ENCODE peak calls at places on chromosomes 13 and 19, in seven cellular contexts. J, E, S, T, R, Z and Y are unnamed samples.

GRCh38 chr13:35768126-35768525 is 291.6 kb upstream of the MAB21L1 start:
- DNase-seq in Z (no peak), J (no peak), T (no peak), S (no peak), E (no peak), R (no peak), Y (no peak)

GRCh38 chr19:39160889-39161672 is 35.5 kb downstream of the PAK4 start:
- DNase-seq in S (no peak), R (no peak), Z (no peak), T (peak), E (no peak), J (no peak), Y (no peak)

GRCh38 chr13:73168226-73168992 is 109.6 kb downstream of the KLF5 start:
- DNase-seq in E (no peak), S (no peak), Z (no peak), R (no peak), J (no peak), T (no peak), Y (no peak)

GRCh38 chr13:67318398-67318797 is 88.3 kb upstream of the PCDH9 start:
- DNase-seq in R (no peak), S (no peak), Z (no peak), E (no peak), J (no peak), T (no peak), Y (no peak)

GRCh38 chr19:42270346-42271044 is 1.4 kb downstream of the CIC start:
- DNase-seq in Z (peak), S (peak), R (no peak), T (peak), E (no peak), J (peak), Y (peak)

GRCh38 chr19:48751835-48752510 is 468 bp downstream of the FUT1 start:
- DNase-seq in S (no peak), E (no peak), Z (no peak), R (no peak), J (peak), T (no peak), Y (no peak)

GRCh38 chr19:46080561-46080960 is 39.8 kb upstream of the IGFL4 start:
- DNase-seq in T (peak), J (no peak), Z (no peak), R (no peak), E (no peak), S (no peak), Y (no peak)

GRCh38 chr19:45159204-45159970 is 1.4 kb downstream of the NKPD1 start:
- DNase-seq in R (no peak), J (no peak), Z (no peak), E (no peak), S (no peak), T (no peak), Y (no peak)

GRCh38 chr19:42634409-42635232 is 39.9 kb upstream of the CEACAM8 start:
- DNase-seq in S (peak), J (peak), E (peak), Z (no peak), T (peak), R (no peak), Y (no peak)

GRCh38 chr13:40102854-40103253 is 447.4 kb downstream of the COG6 start:
- DNase-seq in Z (no peak), J (no peak), E (no peak), R (peak), S (no peak), T (peak), Y (no peak)

GRCh38 chr13:20394506-20394905 is 131.2 kb downstream of the CRYL1 start:
- DNase-seq in J (no peak), R (no peak), Z (no peak), E (no peak), S (no peak), T (no peak), Y (no peak)

GRCh38 chr19:12937243-12938053 is 961 bp upstream of the CALR start:
- DNase-seq in J (no peak), R (no peak), S (peak), Z (no peak), E (peak), T (peak), Y (no peak)

GRCh38 chr13:114099918-114100445 is 32.4 kb downstream of the RASA3 start:
- DNase-seq in E (no peak), J (no peak), S (no peak), Z (peak), R (no peak), T (no peak), Y (no peak)

GRCh38 chr13:100209857-100210580 is 121.1 kb downstream of the PCCA start:
- DNase-seq in Z (no peak), J (no peak), E (no peak), S (no peak), T (peak), R (peak), Y (no peak)

GRCh38 chr13:40446365-40446764 is 220.1 kb downstream of the FOXO1 start:
- DNase-seq in Z (no peak), R (peak), J (no peak), S (no peak), E (no peak), T (peak), Y (no peak)

GRCh38 chr13:34411177-34411576 is 530.9 kb upstream of the NBEA start:
- DNase-seq in Z (no peak), S (no peak), J (no peak), E (no peak), T (no peak), R (no peak), Y (no peak)

GRCh38 chr13:83538636-83539035 is 343.6 kb downstream of the SLITRK1 start:
- DNase-seq in Z (no peak), E (no peak), S (no peak), J (no peak), R (no peak), T (no peak), Y (no peak)

GRCh38 chr13:86633346-86633745 is 834.1 kb upstream of the SLITRK6 start:
- DNase-seq in T (no peak), R (no peak), Z (no peak), E (no peak), J (no peak), S (no peak), Y (no peak)

GRCh38 chr19:54405628-54406027 is 9.6 kb upstream of the TTYH1 start:
- DNase-seq in R (no peak), S (no peak), J (no peak), E (no peak), T (no peak), Z (no peak), Y (no peak)

GRCh38 chr13:21526707-21527454 is 67.8 kb upstream of the ZDHHC20 start:
- DNase-seq in J (no peak), T (no peak), Z (no peak), R (no peak), E (no peak), S (no peak), Y (no peak)
- TF ChIP-seq CTCF in J (no peak), T (no peak), Z (no peak), R (no peak), E (no peak), S (no peak), Y (no peak)

GRCh38 chr19:5624741-5625140 is 1.9 kb downstream of the SAFB start:
- DNase-seq in E (peak), S (no peak), R (no peak), T (no peak), J (no peak), Z (no peak), Y (no peak)

GRCh38 chr19:5627395-5627904 is 4.6 kb downstream of the SAFB start:
- DNase-seq in J (peak), E (no peak), S (peak), R (peak), Z (peak), T (peak), Y (peak)

GRCh38 chr19:5623397-5624153 is 692 bp downstream of the SAFB start:
- DNase-seq in R (no peak), T (no peak), Z (no peak), S (peak), E (peak), J (no peak), Y (no peak)

GRCh38 chr19:5624154-5624663 is 1.3 kb downstream of the SAFB start:
- DNase-seq in T (peak), R (no peak), Z (no peak), S (peak), J (no peak), E (peak), Y (no peak)

GRCh38 chr19:5625641-5626040 is 2.8 kb downstream of the SAFB start:
- DNase-seq in S (no peak), T (no peak), Z (no peak), E (no peak), J (no peak), R (no peak), Y (no peak)
- TF ChIP-seq CTCF in S (no peak), T (no peak), Z (no peak), E (no peak), J (no peak), R (no peak), Y (no peak)

GRCh38 chr19:7933411-7933810 is 7.5 kb upstream of the CTXN1 start:
- DNase-seq in T (no peak), Z (no peak), S (no peak), J (no peak), E (no peak), R (no peak), Y (no peak)
- TF ChIP-seq CTCF in T (peak), Z (no peak), S (peak), J (no peak), E (peak), R (peak), Y (no peak)

GRCh38 chr13:94662274-94662945 is 49.9 kb downstream of the SOX21 start:
- DNase-seq in S (no peak), Z (no peak), T (no peak), E (no peak), R (no peak), J (no peak), Y (no peak)

GRCh38 chr13:94666065-94666464 is 46.3 kb downstream of the SOX21 start:
- DNase-seq in J (no peak), Z (no peak), E (no peak), T (no peak), R (no peak), S (no peak), Y (no peak)

GRCh38 chr13:94672400-94672799 is 39.9 kb downstream of the SOX21 start:
- DNase-seq in Z (no peak), E (no peak), R (no peak), S (no peak), J (no peak), T (no peak), Y (no peak)

GRCh38 chr13:94664889-94665288 is 47.5 kb downstream of the SOX21 start:
- DNase-seq in Z (no peak), J (no peak), S (no peak), E (no peak), R (no peak), T (no peak), Y (no peak)

DNA sequence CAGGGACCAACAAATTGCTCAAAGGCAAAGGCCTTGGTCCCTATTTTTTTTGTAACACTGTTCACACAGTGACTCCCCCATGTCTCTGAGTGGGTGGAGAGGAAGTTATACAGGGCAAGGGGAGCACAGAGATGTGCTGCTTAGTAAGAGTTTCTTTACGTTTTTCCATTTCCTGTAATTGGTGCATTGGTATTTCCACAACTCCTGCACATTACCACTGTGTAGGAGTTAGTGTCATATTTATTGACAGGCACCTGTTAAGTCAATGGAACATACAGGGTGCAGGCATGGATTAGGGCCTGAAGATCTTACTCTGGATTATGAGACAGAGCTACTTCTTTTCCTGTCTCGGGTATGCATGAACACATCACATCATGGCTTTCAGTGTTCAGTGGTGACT is 45.2 kb downstream of the SOX21 start:
- DNase-seq in Z (no peak), S (no peak), J (no peak), R (no peak), E (no peak), T (no peak), Y (no peak)
- TF ChIP-seq CTCF in Z (no peak), S (no peak), J (no peak), R (no peak), E (no peak), T (no peak), Y (no peak)

GRCh38 chr19:4723465-4724251 is at the start of gene DPP9:
- DNase-seq in E (peak), T (peak), R (peak), J (peak), S (peak), Z (peak), Y (peak)
- TF ChIP-seq CTCF in E (no peak), T (peak), R (no peak), J (peak), S (no peak), Z (peak), Y (no peak)

GRCh38 chr19:5687360-5688198 is 2.5 kb upstream of the RPL36 start:
- DNase-seq in Z (no peak), T (no peak), R (no peak), E (no peak), J (no peak), S (no peak), Y (no peak)
- TF ChIP-seq CTCF in Z (no peak), T (peak), R (no peak), E (peak), J (no peak), S (no peak), Y (no peak)

GRCh38 chr19:11479470-11480080 is 1.3 kb downstream of the ELAVL3 start:
- DNase-seq in R (no peak), E (no peak), J (peak), Z (no peak), T (no peak), S (no peak), Y (no peak)
- TF ChIP-seq CTCF in R (no peak), E (no peak), J (no peak), Z (no peak), T (no peak), S (no peak), Y (no peak)

GRCh38 chr19:33947565-33947964 is 150.9 kb downstream of the KCTD15 start:
- DNase-seq in E (no peak), R (no peak), S (peak), J (no peak), T (no peak), Z (peak), Y (no peak)
- TF ChIP-seq CTCF in E (peak), R (no peak), S (peak), J (no peak), T (peak), Z (no peak), Y (no peak)